ENCODE peak calls at places on chromosomes 16 and 17, in seven cellular contexts. F is CD8-positive, alpha-beta T cell; M is pancreas; Q is osteoblast; D is ascending aorta; R is testis; H is astrocyte of the cerebellum. O is an unnamed sample.

GRCh38 chr17:21039839-21040575 is 2.8 kb downstream of the USP22 start:
- DNase-seq in F (no peak), M (no peak), Q (no peak), D (no peak), R (no peak), H (peak; percentile 50), O (no peak)

GRCh38 chr17:70987867-70988340 is 818.6 kb downstream of the KCNJ2 start:
- DNase-seq in F (no peak), M (no peak), Q (no peak), D (no peak), R (no peak), H (no peak), O (no peak)

GRCh38 chr16:65121870-65122723 is at the start of gene CDH11:
- DNase-seq in F (no peak), M (no peak), Q (peak; percentile 93), D (peak; percentile 85), R (peak; percentile 60), H (peak; percentile 53), O (no peak)

GRCh38 chr17:79997004-79997673 is 38.5 kb downstream of the TBC1D16 start:
- DNase-seq in F (peak; percentile 81), M (no peak), Q (peak; percentile 18), D (peak; percentile 67), R (no peak), H (no peak), O (no peak)

GRCh38 chr17:17523001-17523713 is 27.0 kb upstream of the RASD1 start:
- DNase-seq in F (no peak), M (peak; percentile 76), Q (peak; percentile 67), D (no peak), R (peak; percentile 37), H (peak; percentile 63), O (no peak)

GRCh38 chr17:41417576-41418015 is 6.8 kb downstream of the KRT37 start:
- DNase-seq in F (no peak), M (no peak), Q (no peak), D (no peak), R (no peak), H (no peak), O (no peak)

GRCh38 chr16:55613578-55614333 is 42.0 kb upstream of the SLC6A2 start:
- DNase-seq in F (no peak), M (no peak), Q (no peak), D (no peak), R (no peak), H (no peak), O (no peak)

GRCh38 chr16:76955629-76956028 is 235.4 kb upstream of the MON1B start:
- DNase-seq in F (no peak), M (no peak), Q (no peak), D (no peak), R (no peak), H (no peak), O (no peak)

GRCh38 chr17:58336456-58337094 is 8.0 kb upstream of the TSPOAP1 start:
- DNase-seq in F (peak; percentile 65), M (no peak), Q (peak; percentile 88), D (no peak), R (no peak), H (no peak), O (no peak)

GRCh38 chr17:66540131-66540781 is 237.8 kb downstream of the PRKCA start:
- DNase-seq in F (no peak), M (no peak), Q (peak; percentile 87), D (no peak), R (peak; percentile 45), H (peak; percentile 76), O (no peak)

GRCh38 chr16:10501016-10501607 is 79.3 kb downstream of the EMP2 start:
- DNase-seq in F (peak; percentile 29), M (no peak), Q (no peak), D (no peak), R (peak; percentile 0), H (no peak), O (no peak)

GRCh38 chr16:53429221-53429943 is 4.9 kb upstream of the RBL2 start:
- DNase-seq in F (no peak), M (peak; percentile 36), Q (no peak), D (no peak), R (peak; percentile 72), H (no peak), O (no peak)

GRCh38 chr17:72119963-72120877 is 600 bp upstream of the SOX9 start:
- DNase-seq in F (no peak), M (peak; percentile 59), Q (peak; percentile 95), D (no peak), R (peak; percentile 47), H (peak; percentile 70), O (no peak)

GRCh38 chr17:7673239-7673638 is 14.1 kb downstream of the TP53 start:
- DNase-seq in F (no peak), M (peak; percentile 40), Q (no peak), D (no peak), R (no peak), H (no peak), O (no peak)

GRCh38 chr16:28175715-28176114 is 36.0 kb downstream of the XPO6 start:
- DNase-seq in F (no peak), M (no peak), Q (no peak), D (no peak), R (no peak), H (no peak), O (no peak)

GRCh38 chr16:47750371-47750770 is 289.2 kb downstream of the PHKB start:
- DNase-seq in F (no peak), M (no peak), Q (no peak), D (no peak), R (no peak), H (no peak), O (no peak)

GRCh38 chr17:82228842-82229685 is at the start of gene SLC16A3:
- DNase-seq in F (peak; percentile 74), M (no peak), Q (peak; percentile 99), D (peak; percentile 76), R (peak; percentile 57), H (no peak), O (no peak)

GRCh38 chr17:30556374-30557332 is 79.4 kb downstream of the GOSR1 start:
- DNase-seq in F (no peak), M (no peak), Q (no peak), D (no peak), R (no peak), H (no peak), O (no peak)

DNA sequence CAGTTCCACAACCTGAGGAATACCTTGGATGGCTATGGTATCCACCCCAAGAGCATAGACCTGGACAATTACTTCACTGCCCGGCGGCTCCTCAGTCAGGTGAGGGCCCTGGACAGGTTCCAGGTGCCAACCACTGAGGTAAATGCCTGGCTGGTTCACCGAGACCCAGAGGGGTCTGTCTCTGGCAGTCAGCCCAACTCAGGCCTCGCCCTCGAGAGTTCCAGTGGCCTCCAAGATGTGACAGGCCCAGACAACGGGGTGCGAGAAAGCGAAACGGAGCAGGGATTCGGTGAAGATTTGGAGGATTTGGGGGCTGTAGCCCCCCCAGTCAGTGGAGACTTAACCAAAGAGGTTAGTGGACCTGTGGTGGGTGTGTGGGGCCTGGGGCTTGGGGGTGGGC is 3.1 kb downstream of the NFE2L1 start:
- DNase-seq in F (no peak), M (no peak), Q (no peak), D (no peak), R (no peak), H (no peak), O (no peak)
- H3K4me3 ChIP-seq in F (no peak overlapping the region), M (no peak overlapping the region), Q (peak overlapping the region; percentile 84), D (peak overlapping the region; percentile 39), R (peak overlapping the region; percentile 9), H (peak overlapping the region; percentile 69), O (peak overlapping the region; percentile 27)

GRCh38 chr16:24929409-24929808 is 83.6 kb downstream of the SLC5A11 start:
- DNase-seq in F (no peak), M (no peak), Q (no peak), D (no peak), R (no peak), H (no peak), O (no peak)
- H3K4me3 ChIP-seq in F (no peak overlapping the region), M (no peak overlapping the region), Q (no peak overlapping the region), D (no peak overlapping the region), R (no peak overlapping the region), H (no peak overlapping the region), O (no peak overlapping the region)

DNA sequence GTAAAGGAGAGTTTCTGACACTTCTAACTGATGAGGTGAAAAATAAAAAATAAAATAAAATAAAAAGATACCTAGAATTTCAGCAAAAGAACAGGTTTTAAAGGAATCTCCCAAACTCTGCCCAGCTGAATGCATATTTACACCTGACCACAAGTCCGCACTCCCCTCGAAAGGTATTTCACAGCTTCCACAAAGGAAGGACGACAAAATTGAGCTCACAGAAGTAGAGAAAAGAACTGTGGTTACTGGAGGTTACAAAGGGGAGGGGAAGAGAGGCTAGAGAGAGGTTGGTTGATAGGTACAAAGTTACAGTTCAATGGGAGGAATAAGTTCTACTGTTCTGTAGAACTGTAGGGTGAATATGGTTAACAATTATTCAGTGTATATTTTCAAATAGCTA is 5.0 kb downstream of the LITAF start:
- DNase-seq in F (no peak), M (no peak), Q (peak; percentile 75), D (no peak), R (no peak), H (no peak), O (no peak)
- H3K4me3 ChIP-seq in F (peak overlapping the region; percentile 30), M (no peak overlapping the region), Q (no peak overlapping the region), D (no peak overlapping the region), R (no peak overlapping the region), H (no peak overlapping the region), O (no peak overlapping the region)

DNA sequence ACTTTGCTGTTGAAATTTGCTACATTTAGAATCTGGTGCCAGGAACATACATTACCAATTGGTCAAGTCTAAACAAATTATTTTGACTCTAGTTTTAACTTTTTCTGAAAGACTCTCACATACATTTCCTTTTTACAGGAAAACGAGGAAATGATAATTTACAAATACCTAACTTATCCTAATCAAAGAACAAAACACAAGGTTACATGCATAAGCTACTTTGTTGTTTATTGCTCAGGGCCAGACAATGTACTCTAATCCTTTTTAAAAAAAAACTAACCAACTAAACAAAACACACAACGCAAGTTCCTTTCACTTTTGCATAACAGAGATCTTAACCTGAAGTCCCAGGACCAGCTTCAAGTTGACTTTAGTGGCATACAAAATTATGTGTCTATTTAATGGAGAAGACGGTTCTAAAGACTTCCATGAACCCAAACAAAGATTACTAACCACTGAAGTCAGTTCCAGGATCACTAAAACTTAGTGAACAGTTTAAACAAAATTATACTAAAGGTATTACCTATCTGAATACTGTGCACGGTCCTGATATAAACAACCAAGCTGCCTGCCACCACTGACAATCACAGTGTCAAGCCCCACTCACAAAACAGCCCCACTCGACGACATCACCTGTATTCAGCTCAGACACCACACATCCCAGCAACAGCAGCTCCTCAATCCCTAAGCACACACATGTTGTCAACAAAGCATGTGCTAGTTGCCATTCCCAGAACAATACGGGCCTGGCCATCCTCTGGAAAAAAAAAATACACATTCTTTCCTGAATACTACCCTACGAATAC is 1.9 kb downstream of the ZNF652 start:
- DNase-seq in F (no peak), M (no peak), Q (peak; percentile 46), D (peak; percentile 43), R (no peak), H (no peak), O (no peak)
- H3K4me3 ChIP-seq in F (peak overlapping the region; percentile 50), M (peak overlapping the region; percentile 98), Q (peak overlapping the region; percentile 95), D (peak overlapping the region; percentile 77), R (peak overlapping the region; percentile 90), H (peak overlapping the region; percentile 88), O (peak overlapping the region; percentile 91)

O was measured in AG04449.